ENCODE peak calls at places on chromosomes 6 and 20, in five cellular contexts. One of them, this sample, is unnamed.

GRCh38 chr6:139115980-139116758 is 18.7 kb upstream of the HECA start:
- DNase-seq in tibial artery: no peak
- DNase-seq in hepatocyte: no peak
- DNase-seq in GM23338: no peak
- DNase-seq in naive thymus-derived CD4-positive, alpha-beta T cell: no peak
- DNase-seq in this sample: no peak

GRCh38 chr20:49344975-49345374 is 67.1 kb upstream of the ZNFX1 start:
- DNase-seq in naive thymus-derived CD4-positive, alpha-beta T cell: no peak
- DNase-seq in tibial artery: peak; percentile 86
- DNase-seq in GM23338: no peak
- DNase-seq in hepatocyte: peak; percentile 79
- DNase-seq in this sample: peak; percentile 45

GRCh38 chr20:61896058-61896961 is 169.4 kb downstream of the TAF4 start:
- DNase-seq in hepatocyte: peak; percentile 76
- DNase-seq in tibial artery: no peak
- DNase-seq in GM23338: peak; percentile 78
- DNase-seq in naive thymus-derived CD4-positive, alpha-beta T cell: no peak
- DNase-seq in this sample: no peak

GRCh38 chr20:50518270-50518721 is 8.1 kb downstream of the PTPN1 start:
- DNase-seq in naive thymus-derived CD4-positive, alpha-beta T cell: no peak
- DNase-seq in GM23338: no peak
- DNase-seq in tibial artery: no peak
- DNase-seq in hepatocyte: no peak
- DNase-seq in this sample: no peak

GRCh38 chr20:57594092-57594911 is 25.9 kb downstream of the ZBP1 start:
- DNase-seq in hepatocyte: peak; percentile 69
- DNase-seq in tibial artery: no peak
- DNase-seq in naive thymus-derived CD4-positive, alpha-beta T cell: peak; percentile 52
- DNase-seq in GM23338: peak; percentile 78
- DNase-seq in this sample: peak; percentile 61

GRCh38 chr6:122753688-122754056 is 25.8 kb upstream of the FABP7 start:
- DNase-seq in GM23338: no peak
- DNase-seq in naive thymus-derived CD4-positive, alpha-beta T cell: no peak
- DNase-seq in hepatocyte: no peak
- DNase-seq in tibial artery: no peak
- DNase-seq in this sample: no peak

GRCh38 chr6:74936886-74937285 is 269.0 kb downstream of the COL12A1 start:
- DNase-seq in tibial artery: no peak
- DNase-seq in GM23338: no peak
- DNase-seq in hepatocyte: no peak
- DNase-seq in naive thymus-derived CD4-positive, alpha-beta T cell: no peak
- DNase-seq in this sample: no peak

GRCh38 chr6:17987576-17988421 is at the start of gene KIF13A:
- DNase-seq in hepatocyte: peak; percentile 84
- DNase-seq in GM23338: peak; percentile 68
- DNase-seq in tibial artery: peak; percentile 87
- DNase-seq in naive thymus-derived CD4-positive, alpha-beta T cell: peak; percentile 31
- DNase-seq in this sample: peak; percentile 81

GRCh38 chr20:25327521-25328235 is 63.0 kb downstream of the ABHD12 start:
- DNase-seq in GM23338: no peak
- DNase-seq in tibial artery: no peak
- DNase-seq in hepatocyte: no peak
- DNase-seq in naive thymus-derived CD4-positive, alpha-beta T cell: no peak
- DNase-seq in this sample: no peak

GRCh38 chr6:14072084-14072483 is 45.5 kb upstream of the CD83 start:
- DNase-seq in hepatocyte: no peak
- DNase-seq in tibial artery: no peak
- DNase-seq in GM23338: no peak
- DNase-seq in naive thymus-derived CD4-positive, alpha-beta T cell: no peak
- DNase-seq in this sample: no peak

GRCh38 chr6:64428186-64428585 is 792.6 kb downstream of the PHF3 start:
- DNase-seq in hepatocyte: no peak
- DNase-seq in naive thymus-derived CD4-positive, alpha-beta T cell: no peak
- DNase-seq in GM23338: no peak
- DNase-seq in tibial artery: no peak
- DNase-seq in this sample: no peak

GRCh38 chr20:10673176-10673830 is 496 bp downstream of the JAG1 start:
- DNase-seq in tibial artery: no peak
- DNase-seq in GM23338: peak; percentile 83
- DNase-seq in hepatocyte: peak; percentile 56
- DNase-seq in naive thymus-derived CD4-positive, alpha-beta T cell: no peak
- DNase-seq in this sample: peak; percentile 77

GRCh38 chr20:31440012-31440659 is at the start of gene DEFB123:
- DNase-seq in GM23338: peak; percentile 60
- DNase-seq in naive thymus-derived CD4-positive, alpha-beta T cell: no peak
- DNase-seq in tibial artery: no peak
- DNase-seq in hepatocyte: no peak
- DNase-seq in this sample: no peak

GRCh38 chr6:24829657-24830056 is 30.9 kb upstream of the ARMH2 start:
- DNase-seq in naive thymus-derived CD4-positive, alpha-beta T cell: no peak
- DNase-seq in hepatocyte: no peak
- DNase-seq in tibial artery: no peak
- DNase-seq in GM23338: peak; percentile 12
- DNase-seq in this sample: no peak

GRCh38 chr20:63828951-63829350 is 2.1 kb downstream of the ZBTB46 start:
- DNase-seq in hepatocyte: no peak
- DNase-seq in naive thymus-derived CD4-positive, alpha-beta T cell: no peak
- DNase-seq in tibial artery: no peak
- DNase-seq in GM23338: no peak
- DNase-seq in this sample: no peak

GRCh38 chr20:709864-710761 is 34.5 kb upstream of the SCRT2 start:
- DNase-seq in naive thymus-derived CD4-positive, alpha-beta T cell: no peak
- DNase-seq in tibial artery: peak; percentile 42
- DNase-seq in hepatocyte: no peak
- DNase-seq in GM23338: peak; percentile 70
- DNase-seq in this sample: no peak

GRCh38 chr20:58708246-58708931 is 15.8 kb downstream of the NPEPL1 start:
- DNase-seq in hepatocyte: no peak
- DNase-seq in naive thymus-derived CD4-positive, alpha-beta T cell: no peak
- DNase-seq in GM23338: no peak
- DNase-seq in tibial artery: peak; percentile 55
- DNase-seq in this sample: no peak

GRCh38 chr6:112879920-112880413 is 532.8 kb downstream of the RFPL4B start:
- DNase-seq in naive thymus-derived CD4-positive, alpha-beta T cell: no peak
- DNase-seq in tibial artery: peak; percentile 63
- DNase-seq in hepatocyte: peak; percentile 91
- DNase-seq in GM23338: peak; percentile 66
- DNase-seq in this sample: peak; percentile 52

DNA sequence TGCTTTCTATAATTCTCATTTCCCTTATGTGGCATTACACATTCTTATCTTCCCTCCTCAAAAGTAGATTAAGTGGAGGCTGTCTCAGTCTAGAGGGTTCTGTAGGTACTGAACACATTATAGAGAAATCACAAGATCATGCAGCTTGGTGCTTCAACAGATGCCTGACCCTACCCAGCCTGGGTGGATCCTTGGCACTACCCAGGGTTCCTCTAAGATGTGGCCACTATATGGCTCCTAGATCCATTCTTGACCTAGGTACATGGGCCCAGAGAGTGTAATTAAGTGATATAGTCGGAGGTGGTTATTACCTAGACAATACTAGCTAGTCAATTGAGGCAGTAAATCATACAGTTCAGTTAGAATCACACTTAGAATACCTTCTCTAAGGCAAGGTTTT is 213.9 kb downstream of the AKAP7 start:
- DNase-seq in GM23338: no peak
- DNase-seq in hepatocyte: no peak
- DNase-seq in tibial artery: no peak
- DNase-seq in naive thymus-derived CD4-positive, alpha-beta T cell: no peak
- DNase-seq in this sample: no peak
- H3K36me3 ChIP-seq in GM23338: no peaks in the 10 kb centered on the region
- H3K36me3 ChIP-seq in hepatocyte: no peaks in the 10 kb centered on the region
- H3K36me3 ChIP-seq in tibial artery: no peaks in the 10 kb centered on the region
- H3K36me3 ChIP-seq in naive thymus-derived CD4-positive, alpha-beta T cell: no peaks in the 10 kb centered on the region
- H3K36me3 ChIP-seq in this sample: no peaks in the 10 kb centered on the region

GRCh38 chr20:41158082-41158625 is 20.8 kb downstream of the PLCG1 start:
- DNase-seq in naive thymus-derived CD4-positive, alpha-beta T cell: no peak
- DNase-seq in hepatocyte: no peak
- DNase-seq in tibial artery: no peak
- DNase-seq in GM23338: no peak
- DNase-seq in this sample: no peak
- H3K4me1 ChIP-seq in naive thymus-derived CD4-positive, alpha-beta T cell: peaks cover 98% of the 10 kb centered on the region
- H3K4me1 ChIP-seq in hepatocyte: peaks cover 10% of the 10 kb centered on the region
- H3K4me1 ChIP-seq in tibial artery: peaks cover 62% of the 10 kb centered on the region
- H3K4me1 ChIP-seq in GM23338: no peaks in the 10 kb centered on the region
- H3K4me1 ChIP-seq in this sample: peaks cover 66% of the 10 kb centered on the region

DNA sequence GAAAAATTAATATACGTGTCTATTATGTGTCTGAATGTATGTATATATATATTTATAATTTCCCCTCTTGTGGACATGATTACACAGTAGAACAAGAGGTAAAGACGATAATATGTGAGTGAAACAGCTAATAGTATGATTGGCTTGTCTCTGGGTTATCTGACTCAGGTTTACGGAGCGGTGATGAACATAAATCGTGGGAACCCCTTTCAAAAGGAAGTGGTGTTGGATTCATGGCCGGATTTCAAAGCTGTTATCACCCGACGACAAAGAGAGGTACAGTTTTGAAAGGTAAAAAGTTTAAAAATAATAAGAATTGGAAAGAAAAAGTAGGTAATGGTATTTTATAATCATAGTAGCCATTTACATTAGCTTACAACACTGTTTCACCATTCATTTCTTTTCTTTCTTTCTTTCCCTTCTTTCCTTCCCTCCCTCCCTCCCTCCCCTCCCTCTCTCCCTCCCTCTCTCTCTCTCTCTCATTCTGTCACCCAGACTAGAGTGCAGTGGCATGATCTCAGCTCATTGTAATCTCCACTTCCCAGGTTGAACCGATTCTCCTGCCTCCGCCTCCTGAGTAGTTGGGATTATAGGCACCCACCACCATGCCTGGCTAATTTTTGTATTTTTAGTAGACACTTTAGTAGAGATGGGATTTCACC is 15.9 kb downstream of the GLYATL3 start:
- DNase-seq in hepatocyte: no peak
- DNase-seq in GM23338: no peak
- DNase-seq in tibial artery: no peak
- DNase-seq in naive thymus-derived CD4-positive, alpha-beta T cell: no peak
- DNase-seq in this sample: no peak
- H3K36me3 ChIP-seq in hepatocyte: no peaks in the 10 kb centered on the region
- H3K36me3 ChIP-seq in GM23338: no peaks in the 10 kb centered on the region
- H3K36me3 ChIP-seq in tibial artery: no peaks in the 10 kb centered on the region
- H3K36me3 ChIP-seq in naive thymus-derived CD4-positive, alpha-beta T cell: no peaks in the 10 kb centered on the region
- H3K36me3 ChIP-seq in this sample: no peaks in the 10 kb centered on the region

DNA sequence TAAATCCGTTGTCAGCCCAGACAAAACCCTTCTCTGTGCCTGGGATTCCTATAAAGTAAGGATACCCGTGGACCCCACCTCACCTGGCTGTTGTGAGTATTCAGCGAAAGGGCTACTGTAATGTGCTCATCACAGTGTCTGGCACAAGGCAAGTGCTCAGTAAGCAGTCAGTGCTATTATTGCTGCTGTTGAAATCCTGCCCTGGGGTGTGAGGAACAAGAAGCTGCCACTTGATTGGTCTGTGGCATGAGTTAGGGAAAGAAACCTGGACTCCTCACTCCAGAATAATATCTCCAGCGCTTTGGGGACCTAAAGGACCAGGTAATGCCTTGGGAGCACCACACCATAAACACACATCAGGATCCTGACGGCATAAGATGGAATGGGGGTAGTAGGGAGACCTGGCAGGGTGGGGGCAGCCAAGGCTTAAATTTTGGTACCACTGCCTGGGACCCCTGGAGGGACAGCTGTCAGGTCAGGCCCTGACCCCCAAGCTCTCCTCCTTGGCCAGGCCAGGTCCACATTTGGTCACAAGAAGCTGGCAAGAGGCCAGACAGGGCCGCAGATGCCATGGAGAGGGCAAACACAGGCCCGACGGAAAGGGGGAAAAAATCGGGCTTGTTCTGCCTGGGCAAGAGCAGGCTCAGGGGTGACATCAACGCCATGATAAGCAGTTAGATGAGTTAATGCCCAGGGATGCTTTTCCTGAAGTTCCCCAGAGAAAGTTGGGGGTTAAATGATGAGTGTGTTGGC is 66.5 kb downstream of the MRPL14 start:
- DNase-seq in GM23338: no peak
- DNase-seq in naive thymus-derived CD4-positive, alpha-beta T cell: no peak
- DNase-seq in hepatocyte: no peak
- DNase-seq in tibial artery: no peak
- DNase-seq in this sample: no peak
- H3K4me1 ChIP-seq in GM23338: no peaks in the 10 kb centered on the region
- H3K4me1 ChIP-seq in naive thymus-derived CD4-positive, alpha-beta T cell: no peaks in the 10 kb centered on the region
- H3K4me1 ChIP-seq in hepatocyte: peaks cover 20% of the 10 kb centered on the region
- H3K4me1 ChIP-seq in tibial artery: peaks cover 59% of the 10 kb centered on the region
- H3K4me1 ChIP-seq in this sample: peaks cover 38% of the 10 kb centered on the region

GRCh38 chr20:3126527-3126859 is 33.2 kb downstream of the FASTKD5 start:
- DNase-seq in tibial artery: no peak
- DNase-seq in naive thymus-derived CD4-positive, alpha-beta T cell: no peak
- DNase-seq in hepatocyte: no peak
- DNase-seq in GM23338: no peak
- DNase-seq in this sample: no peak
- H3K36me3 ChIP-seq in tibial artery: peaks cover 5% of the 10 kb centered on the region
- H3K36me3 ChIP-seq in naive thymus-derived CD4-positive, alpha-beta T cell: no peaks in the 10 kb centered on the region
- H3K36me3 ChIP-seq in hepatocyte: no peaks in the 10 kb centered on the region
- H3K36me3 ChIP-seq in GM23338: peaks cover 10% of the 10 kb centered on the region
- H3K36me3 ChIP-seq in this sample: peaks cover 18% of the 10 kb centered on the region

DNA sequence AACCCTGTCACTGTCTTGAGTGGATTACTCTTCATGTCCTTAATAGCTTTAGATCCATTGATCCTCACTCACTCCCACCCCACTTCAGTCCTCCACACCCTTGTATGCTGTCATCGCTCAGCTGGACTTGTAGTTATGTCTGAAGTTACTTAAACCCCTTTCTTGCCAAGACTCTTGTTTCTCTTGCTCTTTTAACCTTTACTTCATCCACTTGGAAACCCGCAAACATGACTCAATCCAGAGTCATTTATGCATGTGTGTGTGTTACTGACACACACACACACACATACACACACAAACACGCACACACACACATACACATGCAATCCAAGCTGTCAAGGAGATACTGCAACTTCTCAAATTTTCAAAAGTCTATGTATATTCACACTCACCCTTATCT is 341.8 kb downstream of the SYNE1 start:
- DNase-seq in hepatocyte: no peak
- DNase-seq in GM23338: no peak
- DNase-seq in naive thymus-derived CD4-positive, alpha-beta T cell: no peak
- DNase-seq in tibial artery: no peak
- DNase-seq in this sample: no peak
- H3K4me1 ChIP-seq in hepatocyte: peaks cover 2% of the 10 kb centered on the region
- H3K4me1 ChIP-seq in GM23338: peaks cover 29% of the 10 kb centered on the region
- H3K4me1 ChIP-seq in naive thymus-derived CD4-positive, alpha-beta T cell: peaks cover 6% of the 10 kb centered on the region
- H3K4me1 ChIP-seq in tibial artery: peaks cover under 1% of the 10 kb centered on the region
- H3K4me1 ChIP-seq in this sample: peaks cover 46% of the 10 kb centered on the region